ENCODE peak calls at places on chromosomes 12 and 14, in ten cellular contexts. A, X, O, G, Q, J, Z, U, N and B are unnamed samples.

GRCh38 chr12:39990122-39991101 is 115.5 kb downstream of the SLC2A13 start:
- DNase-seq in G (peak; percentile 25), X (no peak), Q (peak; percentile 46), A (peak; percentile 39), U (peak; percentile 71), Z (peak; percentile 2), J (peak; percentile 55), N (peak; percentile 63), O (no peak), B (peak; percentile 11)

GRCh38 chr12:89085421-89085820 is 266.9 kb downstream of the DUSP6 start:
- DNase-seq in X (no peak), J (no peak), O (no peak), U (peak; percentile 50), A (no peak), Q (peak; percentile 30), G (no peak), N (no peak), Z (no peak), B (no peak)

GRCh38 chr12:6980075-6980474 is 9.4 kb downstream of the EMG1 start:
- DNase-seq in J (no peak), A (no peak), Q (no peak), X (no peak), N (no peak), O (no peak), U (no peak), G (no peak), Z (no peak), B (no peak)

GRCh38 chr12:47901285-47902093 is 3.3 kb downstream of the VDR start:
- DNase-seq in U (no peak), Z (no peak), G (no peak), X (peak; percentile 14), A (no peak), Q (no peak), J (no peak), O (no peak), N (no peak), B (no peak)

GRCh38 chr14:75259510-75259855 is 19.1 kb upstream of the FOS start:
- DNase-seq in G (no peak), O (no peak), X (peak; percentile 42), U (peak; percentile 74), A (peak; percentile 61), N (no peak), Z (no peak), Q (peak; percentile 79), J (no peak), B (no peak)

GRCh38 chr12:57483466-57483865 is 3.8 kb upstream of the ARHGAP9 start:
- DNase-seq in X (peak; percentile 94), A (peak; percentile 75), G (no peak), U (peak; percentile 60), O (no peak), N (no peak), J (peak; percentile 19), Z (no peak), Q (peak; percentile 56), B (no peak)

GRCh38 chr12:116266631-116267349 is 10.7 kb downstream of the MED13L start:
- DNase-seq in A (peak; percentile 29), Q (peak; percentile 31), N (no peak), G (no peak), J (no peak), X (no peak), O (no peak), Z (no peak), U (peak; percentile 48), B (no peak)

GRCh38 chr14:102947321-102948103 is 25.0 kb downstream of the AMN start:
- DNase-seq in N (no peak), Q (no peak), X (no peak), O (no peak), G (no peak), A (no peak), U (no peak), J (no peak), Z (no peak), B (no peak)

GRCh38 chr14:88189040-88189839 is 133.8 kb downstream of the KCNK10 start:
- DNase-seq in A (peak; percentile 81), Q (peak; percentile 74), J (no peak), N (no peak), X (peak; percentile 56), O (peak; percentile 86), G (peak; percentile 79), U (peak; percentile 93), Z (peak; percentile 65), B (peak; percentile 60)

GRCh38 chr12:25472453-25472852 is 80.6 kb downstream of the LMNTD1 start:
- DNase-seq in Z (no peak), N (no peak), Q (no peak), J (no peak), X (no peak), O (no peak), A (no peak), G (no peak), U (no peak), B (no peak)

GRCh38 chr12:113051759-113052158 is 4.8 kb upstream of the DTX1 start:
- DNase-seq in Q (no peak), U (no peak), X (no peak), Z (no peak), A (no peak), O (no peak), N (no peak), G (no peak), J (no peak), B (no peak)

GRCh38 chr12:96981053-96981452 is 74.0 kb downstream of the NEDD1 start:
- DNase-seq in U (peak; percentile 94), Q (peak; percentile 88), Z (peak; percentile 59), A (peak; percentile 82), G (peak; percentile 18), X (peak; percentile 73), J (no peak), O (no peak), N (no peak), B (peak; percentile 45)

GRCh38 chr12:6241495-6241894 is 41.3 kb downstream of the CD9 start:
- DNase-seq in U (no peak), G (no peak), Z (no peak), A (no peak), N (no peak), X (no peak), Q (no peak), J (peak; percentile 78), O (no peak), B (no peak)

GRCh38 chr12:124713436-124714082 is 146.1 kb upstream of the NCOR2 start:
- DNase-seq in G (no peak), J (no peak), U (peak; percentile 86), Z (no peak), N (no peak), O (no peak), X (peak; percentile 67), A (peak; percentile 71), Q (peak; percentile 93), B (no peak)

GRCh38 chr12:3144495-3144894 is 67.3 kb downstream of the TSPAN9 start:
- DNase-seq in J (no peak), A (no peak), O (no peak), Z (no peak), Q (no peak), U (no peak), G (no peak), X (no peak), N (no peak), B (no peak)

GRCh38 chr12:49865109-49865781 is 22.3 kb upstream of the BCDIN3D start:
- DNase-seq in U (no peak), X (no peak), J (no peak), G (no peak), O (no peak), N (no peak), Z (no peak), Q (no peak), A (no peak), B (no peak)

GRCh38 chr12:124684971-124685688 is 117.7 kb upstream of the NCOR2 start:
- DNase-seq in G (no peak), U (peak; percentile 74), O (no peak), N (no peak), Q (peak; percentile 90), A (peak; percentile 70), Z (no peak), J (no peak), X (no peak), B (no peak)

GRCh38 chr12:6267007-6267721 is 43.3 kb upstream of the PLEKHG6 start:
- DNase-seq in N (no peak), Z (no peak), U (peak; percentile 19), X (no peak), O (no peak), J (no peak), G (no peak), A (peak; percentile 39), Q (no peak), B (no peak)

GRCh38 chr14:65231286-65231980 is 129.1 kb upstream of the MAX start:
- DNase-seq in Q (no peak), N (no peak), Z (no peak), X (no peak), J (no peak), U (no peak), O (no peak), A (no peak), G (no peak), B (no peak)